ENCODE peak calls at places on chromosomes 16 and 17, in five cellular contexts. Q, U, M, P and Y are unnamed samples.

GRCh38 chr17:19003966-19004600 is 481 bp downstream of the FAM83G start:
- DNase-seq in U (peak), M (no peak), P (peak), Q (peak), Y (peak)

GRCh38 chr16:27853651-27854050 is 209.9 kb downstream of the GSG1L start:
- DNase-seq in Q (no peak), U (no peak), P (no peak), M (no peak), Y (no peak)

GRCh38 chr17:79231766-79232287 is 157.2 kb downstream of the ENGASE start:
- DNase-seq in U (no peak), Q (no peak), M (no peak), P (no peak), Y (no peak)

GRCh38 chr17:57670769-57671545 is 74.1 kb downstream of the CCDC182 start:
- DNase-seq in U (no peak), M (no peak), P (no peak), Q (no peak), Y (no peak)

GRCh38 chr16:85935957-85936760 is 37.2 kb downstream of the IRF8 start:
- DNase-seq in P (peak), Q (peak), U (no peak), M (peak), Y (no peak)

GRCh38 chr16:12754824-12755543 is 48.7 kb downstream of the CPPED1 start:
- DNase-seq in M (no peak), P (no peak), U (no peak), Q (peak), Y (no peak)

GRCh38 chr17:32929288-32929574 is 1.3 kb downstream of the TMEM98 start:
- DNase-seq in Q (peak), M (no peak), P (no peak), U (no peak), Y (peak)

GRCh38 chr17:54771409-54771808 is 129.2 kb upstream of the TOM1L1 start:
- DNase-seq in M (no peak), U (no peak), Q (no peak), P (no peak), Y (no peak)

GRCh38 chr16:10609410-10609774 is 29.0 kb upstream of the EMP2 start:
- DNase-seq in P (no peak), U (no peak), M (no peak), Q (peak), Y (no peak)

GRCh38 chr16:81625544-81626152 is 153.4 kb upstream of the PLCG2 start:
- DNase-seq in Q (peak), U (peak), P (no peak), M (no peak), Y (no peak)

GRCh38 chr16:87603684-87604571 is 1.6 kb downstream of the JPH3 start:
- DNase-seq in U (no peak), Q (no peak), P (no peak), M (no peak), Y (no peak)

GRCh38 chr16:81567987-81568748 is 123.6 kb downstream of the CMIP start:
- DNase-seq in U (peak), P (no peak), M (no peak), Q (peak), Y (no peak)

GRCh38 chr16:72859581-72859980 is 188.3 kb downstream of the ZFHX3 start:
- DNase-seq in M (no peak), Q (no peak), P (no peak), U (no peak), Y (no peak)

GRCh38 chr17:21272881-21273839 is 11.4 kb upstream of the MAP2K3 start:
- DNase-seq in U (no peak), M (no peak), Q (no peak), P (no peak), Y (peak)

GRCh38 chr16:79847101-79847500 is 246.6 kb upstream of the MAF start:
- DNase-seq in U (no peak), M (no peak), P (no peak), Q (no peak), Y (no peak)

GRCh38 chr16:84949776-84950436 is 61.4 kb downstream of the ZDHHC7 start:
- DNase-seq in M (no peak), U (no peak), Q (no peak), P (no peak), Y (no peak)

GRCh38 chr17:81917565-81918332 is at the start of gene SIRT7:
- DNase-seq in P (peak), Q (peak), M (peak), U (peak), Y (peak)

GRCh38 chr16:10003486-10003885 is 178.7 kb downstream of the GRIN2A start:
- DNase-seq in M (no peak), Q (no peak), P (no peak), U (no peak), Y (no peak)

GRCh38 chr17:42655528-42655927 is 3.6 kb upstream of the TUBG2 start:
- DNase-seq in U (no peak), Q (peak), P (no peak), M (no peak), Y (no peak)

GRCh38 chr17:67244621-67245072 is 349 bp downstream of the HELZ start:
- DNase-seq in Q (no peak), U (peak), M (no peak), P (no peak), Y (peak)

GRCh38 chr16:49986351-49987124 is 38.5 kb upstream of the CNEP1R1 start:
- DNase-seq in U (no peak), Q (peak), P (no peak), M (no peak), Y (no peak)

GRCh38 chr17:39235555-39236221 is 9.9 kb upstream of the STAC2 start:
- DNase-seq in Q (peak), U (peak), M (peak), P (peak), Y (peak)

GRCh38 chr17:2055494-2056220 is 754 bp downstream of the HIC1 start:
- DNase-seq in U (peak), P (peak), Q (peak), M (no peak), Y (no peak)

GRCh38 chr17:82276951-82277350 is 3.5 kb upstream of the CSNK1D start:
- DNase-seq in U (no peak), P (no peak), M (no peak), Q (no peak), Y (no peak)

GRCh38 chr16:67283039-67283825 is 3.9 kb downstream of the PLEKHG4 start:
- DNase-seq in Q (peak), P (no peak), U (no peak), M (no peak), Y (no peak)

GRCh38 chr16:82055728-82056549 is 20.9 kb downstream of the HSD17B2 start:
- DNase-seq in P (no peak), U (no peak), M (no peak), Q (no peak), Y (no peak)

GRCh38 chr16:8832383-8833100 is 34.9 kb downstream of the PMM2 start:
- DNase-seq in U (no peak), P (no peak), Q (no peak), M (no peak), Y (no peak)

GRCh38 chr17:72441899-72442298 is 321.1 kb downstream of the SOX9 start:
- DNase-seq in Q (no peak), U (no peak), P (no peak), M (no peak), Y (no peak)

GRCh38 chr17:20059728-20060188 is 50.6 kb downstream of the SPECC1 start:
- DNase-seq in U (no peak), P (no peak), M (no peak), Q (peak), Y (no peak)

GRCh38 chr17:17059301-17059890 is 17.1 kb downstream of the MPRIP start:
- DNase-seq in U (no peak), P (no peak), M (no peak), Q (no peak), Y (no peak)